ENCODE peak calls at places on chromosomes 7 and 10, in nine cellular contexts. One of them, this sample, is unnamed.

GRCh38 chr7:63040336-63040735 is 958.3 kb upstream of the ZNF722 start:
- DNase-seq in PC-9: no peak
- DNase-seq in cardiac muscle cell: no peak
- DNase-seq in fibroblast of lung: no peak
- DNase-seq in astrocyte of the cerebellum: no peak
- DNase-seq in GM06990: no peak
- DNase-seq in CD4-positive, alpha-beta T cell: no peak
- DNase-seq in bronchial epithelial cell: no peak
- DNase-seq in MM.1S: no peak
- DNase-seq in this sample: no peak

GRCh38 chr7:30548762-30549344 is 44.2 kb upstream of the GGCT start:
- DNase-seq in PC-9: peak; percentile 73
- DNase-seq in cardiac muscle cell: peak; percentile 84
- DNase-seq in fibroblast of lung: peak; percentile 74
- DNase-seq in astrocyte of the cerebellum: peak; percentile 69
- DNase-seq in GM06990: no peak
- DNase-seq in CD4-positive, alpha-beta T cell: peak; percentile 11
- DNase-seq in bronchial epithelial cell: peak; percentile 72
- DNase-seq in MM.1S: peak; percentile 20
- DNase-seq in this sample: peak; percentile 83

GRCh38 chr7:3164363-3164762 is 120.7 kb upstream of the CARD11 start:
- DNase-seq in PC-9: peak; percentile 62
- DNase-seq in cardiac muscle cell: no peak
- DNase-seq in fibroblast of lung: no peak
- DNase-seq in astrocyte of the cerebellum: no peak
- DNase-seq in GM06990: no peak
- DNase-seq in CD4-positive, alpha-beta T cell: no peak
- DNase-seq in bronchial epithelial cell: no peak
- DNase-seq in MM.1S: no peak
- DNase-seq in this sample: no peak

GRCh38 chr7:33854178-33854577 is 51.2 kb upstream of the BMPER start:
- DNase-seq in PC-9: no peak
- DNase-seq in cardiac muscle cell: peak; percentile 52
- DNase-seq in fibroblast of lung: peak; percentile 44
- DNase-seq in astrocyte of the cerebellum: peak; percentile 53
- DNase-seq in GM06990: no peak
- DNase-seq in CD4-positive, alpha-beta T cell: no peak
- DNase-seq in bronchial epithelial cell: peak; percentile 38
- DNase-seq in MM.1S: no peak
- DNase-seq in this sample: no peak

GRCh38 chr10:111057006-111057405 is 19.8 kb upstream of the ADRA2A start:
- DNase-seq in PC-9: no peak
- DNase-seq in cardiac muscle cell: no peak
- DNase-seq in fibroblast of lung: no peak
- DNase-seq in astrocyte of the cerebellum: no peak
- DNase-seq in GM06990: no peak
- DNase-seq in CD4-positive, alpha-beta T cell: no peak
- DNase-seq in bronchial epithelial cell: peak; percentile 67
- DNase-seq in MM.1S: no peak
- DNase-seq in this sample: no peak

GRCh38 chr7:64612452-64612851 is 49.6 kb upstream of the ZNF680 start:
- DNase-seq in PC-9: no peak
- DNase-seq in cardiac muscle cell: no peak
- DNase-seq in fibroblast of lung: no peak
- DNase-seq in astrocyte of the cerebellum: no peak
- DNase-seq in GM06990: no peak
- DNase-seq in CD4-positive, alpha-beta T cell: no peak
- DNase-seq in bronchial epithelial cell: no peak
- DNase-seq in MM.1S: no peak
- DNase-seq in this sample: no peak

GRCh38 chr10:21733710-21734109 is 199.7 kb downstream of the MLLT10 start:
- DNase-seq in PC-9: no peak
- DNase-seq in cardiac muscle cell: no peak
- DNase-seq in fibroblast of lung: no peak
- DNase-seq in astrocyte of the cerebellum: no peak
- DNase-seq in GM06990: no peak
- DNase-seq in CD4-positive, alpha-beta T cell: no peak
- DNase-seq in bronchial epithelial cell: no peak
- DNase-seq in MM.1S: no peak
- DNase-seq in this sample: no peak

GRCh38 chr10:23381298-23381697 is 36.7 kb upstream of the C10orf67 start:
- DNase-seq in PC-9: no peak
- DNase-seq in cardiac muscle cell: no peak
- DNase-seq in fibroblast of lung: no peak
- DNase-seq in astrocyte of the cerebellum: no peak
- DNase-seq in GM06990: no peak
- DNase-seq in CD4-positive, alpha-beta T cell: no peak
- DNase-seq in bronchial epithelial cell: no peak
- DNase-seq in MM.1S: no peak
- DNase-seq in this sample: no peak

GRCh38 chr7:55271661-55272060 is 93.5 kb upstream of the LANCL2 start:
- DNase-seq in PC-9: no peak
- DNase-seq in cardiac muscle cell: no peak
- DNase-seq in fibroblast of lung: no peak
- DNase-seq in astrocyte of the cerebellum: no peak
- DNase-seq in GM06990: no peak
- DNase-seq in CD4-positive, alpha-beta T cell: no peak
- DNase-seq in bronchial epithelial cell: no peak
- DNase-seq in MM.1S: no peak
- DNase-seq in this sample: no peak

GRCh38 chr7:131919920-131920709 is 363.7 kb upstream of the PODXL start:
- DNase-seq in PC-9: no peak
- DNase-seq in cardiac muscle cell: no peak
- DNase-seq in fibroblast of lung: no peak
- DNase-seq in astrocyte of the cerebellum: no peak
- DNase-seq in GM06990: no peak
- DNase-seq in CD4-positive, alpha-beta T cell: no peak
- DNase-seq in bronchial epithelial cell: no peak
- DNase-seq in MM.1S: no peak
- DNase-seq in this sample: no peak

GRCh38 chr7:49513939-49514338 is 259.5 kb upstream of the VWC2 start:
- DNase-seq in PC-9: no peak
- DNase-seq in cardiac muscle cell: no peak
- DNase-seq in fibroblast of lung: no peak
- DNase-seq in astrocyte of the cerebellum: no peak
- DNase-seq in GM06990: no peak
- DNase-seq in CD4-positive, alpha-beta T cell: no peak
- DNase-seq in bronchial epithelial cell: no peak
- DNase-seq in MM.1S: no peak
- DNase-seq in this sample: no peak

GRCh38 chr10:51892965-51893658 is 193.7 kb upstream of the CSTF2T start:
- DNase-seq in PC-9: no peak
- DNase-seq in cardiac muscle cell: peak; percentile 32
- DNase-seq in fibroblast of lung: peak; percentile 35
- DNase-seq in astrocyte of the cerebellum: no peak
- DNase-seq in GM06990: no peak
- DNase-seq in CD4-positive, alpha-beta T cell: no peak
- DNase-seq in bronchial epithelial cell: peak; percentile 37
- DNase-seq in MM.1S: peak; percentile 75
- DNase-seq in this sample: no peak

GRCh38 chr7:113764401-113765035 is 154.3 kb downstream of the PPP1R3A start:
- DNase-seq in PC-9: no peak
- DNase-seq in cardiac muscle cell: no peak
- DNase-seq in fibroblast of lung: peak; percentile 25
- DNase-seq in astrocyte of the cerebellum: no peak
- DNase-seq in GM06990: no peak
- DNase-seq in CD4-positive, alpha-beta T cell: no peak
- DNase-seq in bronchial epithelial cell: peak; percentile 72
- DNase-seq in MM.1S: no peak
- DNase-seq in this sample: no peak

GRCh38 chr10:87608756-87609155 is 50.9 kb upstream of the PAPSS2 start:
- DNase-seq in PC-9: peak; percentile 6
- DNase-seq in cardiac muscle cell: peak; percentile 47
- DNase-seq in fibroblast of lung: no peak
- DNase-seq in astrocyte of the cerebellum: peak; percentile 13
- DNase-seq in GM06990: no peak
- DNase-seq in CD4-positive, alpha-beta T cell: no peak
- DNase-seq in bronchial epithelial cell: peak; percentile 61
- DNase-seq in MM.1S: no peak
- DNase-seq in this sample: no peak

GRCh38 chr10:91190876-91191580 is 29.4 kb upstream of the PCGF5 start:
- DNase-seq in PC-9: no peak
- DNase-seq in cardiac muscle cell: peak; percentile 14
- DNase-seq in fibroblast of lung: peak; percentile 16
- DNase-seq in astrocyte of the cerebellum: no peak
- DNase-seq in GM06990: no peak
- DNase-seq in CD4-positive, alpha-beta T cell: no peak
- DNase-seq in bronchial epithelial cell: no peak
- DNase-seq in MM.1S: peak; percentile 22
- DNase-seq in this sample: no peak

GRCh38 chr7:55140221-55140980 is 121.6 kb downstream of the EGFR start:
- DNase-seq in PC-9: no peak
- DNase-seq in cardiac muscle cell: peak; percentile 85
- DNase-seq in fibroblast of lung: peak; percentile 89
- DNase-seq in astrocyte of the cerebellum: no peak
- DNase-seq in GM06990: no peak
- DNase-seq in CD4-positive, alpha-beta T cell: no peak
- DNase-seq in bronchial epithelial cell: peak; percentile 89
- DNase-seq in MM.1S: no peak
- DNase-seq in this sample: no peak

GRCh38 chr10:92839191-92840085 is 8.9 kb upstream of the EXOC6 start:
- DNase-seq in PC-9: no peak
- DNase-seq in cardiac muscle cell: peak; percentile 75
- DNase-seq in fibroblast of lung: peak; percentile 68
- DNase-seq in astrocyte of the cerebellum: peak; percentile 27
- DNase-seq in GM06990: no peak
- DNase-seq in CD4-positive, alpha-beta T cell: peak; percentile 22
- DNase-seq in bronchial epithelial cell: no peak
- DNase-seq in MM.1S: peak; percentile 38
- DNase-seq in this sample: peak; percentile 77

GRCh38 chr7:50614721-50615518 is 49.7 kb upstream of the DDC start:
- DNase-seq in PC-9: no peak
- DNase-seq in cardiac muscle cell: peak; percentile 7
- DNase-seq in fibroblast of lung: no peak
- DNase-seq in astrocyte of the cerebellum: no peak
- DNase-seq in GM06990: no peak
- DNase-seq in CD4-positive, alpha-beta T cell: no peak
- DNase-seq in bronchial epithelial cell: peak; percentile 13
- DNase-seq in MM.1S: peak; percentile 36
- DNase-seq in this sample: peak; percentile 66

GRCh38 chr10:97095701-97096300 is 90.0 kb downstream of the SLIT1 start:
- DNase-seq in PC-9: no peak
- DNase-seq in cardiac muscle cell: no peak
- DNase-seq in fibroblast of lung: no peak
- DNase-seq in astrocyte of the cerebellum: no peak
- DNase-seq in GM06990: no peak
- DNase-seq in CD4-positive, alpha-beta T cell: no peak
- DNase-seq in bronchial epithelial cell: no peak
- DNase-seq in MM.1S: no peak
- DNase-seq in this sample: no peak
- TF ChIP-seq CTCF in PC-9: no peak
- TF ChIP-seq CTCF in cardiac muscle cell: no peak
- TF ChIP-seq CTCF in fibroblast of lung: no peak
- TF ChIP-seq CTCF in astrocyte of the cerebellum: no peak
- TF ChIP-seq CTCF in GM06990: no peak
- TF ChIP-seq CTCF in CD4-positive, alpha-beta T cell: no peak
- TF ChIP-seq CTCF in bronchial epithelial cell: no peak
- TF ChIP-seq CTCF in MM.1S: no peak
- TF ChIP-seq CTCF in this sample: no peak

GRCh38 chr7:9083837-9084236 is 650.4 kb downstream of the NXPH1 start:
- DNase-seq in PC-9: no peak
- DNase-seq in cardiac muscle cell: no peak
- DNase-seq in fibroblast of lung: no peak
- DNase-seq in astrocyte of the cerebellum: no peak
- DNase-seq in GM06990: no peak
- DNase-seq in CD4-positive, alpha-beta T cell: no peak
- DNase-seq in bronchial epithelial cell: no peak
- DNase-seq in MM.1S: no peak
- DNase-seq in this sample: no peak
- TF ChIP-seq CTCF in PC-9: no peak
- TF ChIP-seq CTCF in cardiac muscle cell: no peak
- TF ChIP-seq CTCF in fibroblast of lung: no peak
- TF ChIP-seq CTCF in astrocyte of the cerebellum: no peak
- TF ChIP-seq CTCF in GM06990: no peak
- TF ChIP-seq CTCF in CD4-positive, alpha-beta T cell: no peak
- TF ChIP-seq CTCF in bronchial epithelial cell: no peak
- TF ChIP-seq CTCF in MM.1S: no peak
- TF ChIP-seq CTCF in this sample: no peak

GRCh38 chr10:60042959-60043358 is 136.6 kb upstream of the CCDC6 start:
- DNase-seq in PC-9: no peak
- DNase-seq in cardiac muscle cell: no peak
- DNase-seq in fibroblast of lung: peak; percentile 41
- DNase-seq in astrocyte of the cerebellum: no peak
- DNase-seq in GM06990: no peak
- DNase-seq in CD4-positive, alpha-beta T cell: no peak
- DNase-seq in bronchial epithelial cell: no peak
- DNase-seq in MM.1S: no peak
- DNase-seq in this sample: no peak

GRCh38 chr10:60044221-60044620 is 137.9 kb upstream of the CCDC6 start:
- DNase-seq in PC-9: no peak
- DNase-seq in cardiac muscle cell: peak; percentile 82
- DNase-seq in fibroblast of lung: peak; percentile 30
- DNase-seq in astrocyte of the cerebellum: peak; percentile 12
- DNase-seq in GM06990: no peak
- DNase-seq in CD4-positive, alpha-beta T cell: no peak
- DNase-seq in bronchial epithelial cell: peak; percentile 5
- DNase-seq in MM.1S: no peak
- DNase-seq in this sample: no peak

GRCh38 chr10:60043561-60043960 is 137.2 kb upstream of the CCDC6 start:
- DNase-seq in PC-9: no peak
- DNase-seq in cardiac muscle cell: peak; percentile 39
- DNase-seq in fibroblast of lung: no peak
- DNase-seq in astrocyte of the cerebellum: no peak
- DNase-seq in GM06990: no peak
- DNase-seq in CD4-positive, alpha-beta T cell: no peak
- DNase-seq in bronchial epithelial cell: no peak
- DNase-seq in MM.1S: no peak
- DNase-seq in this sample: peak; percentile 67

GRCh38 chr10:60042262-60042661 is 135.9 kb upstream of the CCDC6 start:
- DNase-seq in PC-9: no peak
- DNase-seq in cardiac muscle cell: no peak
- DNase-seq in fibroblast of lung: no peak
- DNase-seq in astrocyte of the cerebellum: no peak
- DNase-seq in GM06990: no peak
- DNase-seq in CD4-positive, alpha-beta T cell: no peak
- DNase-seq in bronchial epithelial cell: no peak
- DNase-seq in MM.1S: no peak
- DNase-seq in this sample: no peak

DNA sequence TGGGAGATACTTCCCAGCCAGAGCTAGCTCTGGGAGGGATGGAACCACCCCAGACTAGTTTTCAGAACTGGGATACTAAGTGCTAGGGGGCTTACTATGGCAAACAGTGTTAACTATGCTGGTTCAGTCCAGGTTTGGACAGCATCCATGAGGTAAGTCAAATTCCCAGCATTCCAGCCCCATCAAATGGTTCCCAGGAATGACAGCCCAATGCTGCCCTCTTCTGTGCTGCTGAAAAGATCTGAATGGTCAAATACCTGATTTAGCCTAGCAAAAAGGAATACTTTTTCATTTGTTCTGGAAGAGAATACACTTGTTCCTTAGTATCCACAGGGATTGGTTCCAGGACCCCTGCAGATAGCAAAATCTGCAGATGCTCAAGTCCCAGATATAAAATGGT is 141.8 kb upstream of the CCDC6 start:
- DNase-seq in PC-9: peak; percentile 51
- DNase-seq in cardiac muscle cell: peak; percentile 60
- DNase-seq in fibroblast of lung: no peak
- DNase-seq in astrocyte of the cerebellum: peak; percentile 51
- DNase-seq in GM06990: no peak
- DNase-seq in CD4-positive, alpha-beta T cell: no peak
- DNase-seq in bronchial epithelial cell: peak; percentile 51
- DNase-seq in MM.1S: no peak
- DNase-seq in this sample: peak; percentile 46
- TF ChIP-seq CTCF in PC-9: peak; percentile 78
- TF ChIP-seq CTCF in cardiac muscle cell: peak; percentile 35
- TF ChIP-seq CTCF in fibroblast of lung: peak; percentile 29
- TF ChIP-seq CTCF in astrocyte of the cerebellum: peak; percentile 46
- TF ChIP-seq CTCF in GM06990: peak; percentile 9
- TF ChIP-seq CTCF in CD4-positive, alpha-beta T cell: no peak
- TF ChIP-seq CTCF in bronchial epithelial cell: peak; percentile 30
- TF ChIP-seq CTCF in MM.1S: no peak
- TF ChIP-seq CTCF in this sample: peak; percentile 25

GRCh38 chr10:1600861-1601260 is 136.5 kb downstream of the ADARB2 start:
- DNase-seq in PC-9: no peak
- DNase-seq in cardiac muscle cell: no peak
- DNase-seq in fibroblast of lung: no peak
- DNase-seq in astrocyte of the cerebellum: no peak
- DNase-seq in GM06990: no peak
- DNase-seq in CD4-positive, alpha-beta T cell: no peak
- DNase-seq in bronchial epithelial cell: peak; percentile 94
- DNase-seq in MM.1S: no peak
- DNase-seq in this sample: no peak
- TF ChIP-seq CTCF in PC-9: no peak
- TF ChIP-seq CTCF in cardiac muscle cell: no peak
- TF ChIP-seq CTCF in fibroblast of lung: no peak
- TF ChIP-seq CTCF in astrocyte of the cerebellum: no peak
- TF ChIP-seq CTCF in GM06990: no peak
- TF ChIP-seq CTCF in CD4-positive, alpha-beta T cell: no peak
- TF ChIP-seq CTCF in bronchial epithelial cell: no peak
- TF ChIP-seq CTCF in MM.1S: no peak
- TF ChIP-seq CTCF in this sample: no peak

This sample was measured in colonic mucosa.